ENCODE peak calls at places on chromosomes 6 and 20, in eight cellular contexts. T is neural crest cell; X is activated naive CD4-positive, alpha-beta T cell; R is right cardiac atrium; O is activated CD8-positive, alpha-beta T cell treated with anti-CD3 and anti-CD28 coated beads for 36 hours; B is adrenal gland; D is activated CD4-positive, CD25-positive, alpha-beta regulatory T cell treated with anti-CD3 and anti-CD28 coated beads, Interleukin-2, amount 50 U/mL, for 72 hours; M is dorsolateral prefrontal cortex. P is an unnamed sample.
A peak's percentile ranks its signal among the peaks of the same experiment; 100 is the strongest.

GRCh38 chr6:34093854-34094430 is 51.9 kb downstream of the GRM4 start:
- DNase-seq in D (no peak), T (no peak), M (no peak), X (no peak), O (no peak), B (no peak), R (no peak), P (no peak)

GRCh38 chr6:30685157-30685976 is 1.1 kb downstream of the PPP1R18 start:
- DNase-seq in T (no peak), D (no peak), B (no peak), M (no peak), R (peak; percentile 74), O (peak; percentile 50), X (no peak), P (no peak)

GRCh38 chr20:2991532-2991931 is 51.9 kb upstream of the GNRH2 start:
- DNase-seq in D (no peak), T (no peak), X (no peak), O (no peak), M (no peak), B (no peak), R (no peak), P (no peak)

GRCh38 chr6:145374566-145374965 is 360.8 kb downstream of the EPM2A start:
- DNase-seq in D (no peak), O (no peak), T (no peak), B (no peak), M (no peak), R (no peak), X (no peak), P (no peak)

GRCh38 chr20:9492067-9492466 is 22.3 kb upstream of the LAMP5 start:
- DNase-seq in R (no peak), B (no peak), X (no peak), M (no peak), T (no peak), O (no peak), D (no peak), P (no peak)

GRCh38 chr6:34718867-34719441 is 22.4 kb upstream of the ILRUN start:
- DNase-seq in D (no peak), O (no peak), X (no peak), M (no peak), B (no peak), R (no peak), T (no peak), P (no peak)

GRCh38 chr6:99814230-99814928 is 179.6 kb downstream of the MCHR2 start:
- DNase-seq in X (no peak), B (no peak), D (no peak), M (no peak), O (no peak), T (no peak), R (no peak), P (no peak)

GRCh38 chr20:9616455-9616805 is 102.0 kb downstream of the LAMP5 start:
- DNase-seq in M (no peak), T (no peak), B (no peak), O (no peak), D (no peak), X (no peak), R (no peak), P (no peak)

GRCh38 chr20:17610566-17611289 is 40.9 kb downstream of the DSTN start:
- DNase-seq in X (peak; percentile 56), O (peak; percentile 69), D (peak; percentile 54), T (no peak), B (no peak), R (no peak), M (no peak), P (no peak)

GRCh38 chr20:33666293-33667244 is at the start of gene ACTL10:
- DNase-seq in O (peak; percentile 93), M (peak; percentile 93), R (peak; percentile 100), X (peak; percentile 65), T (peak; percentile 88), D (peak; percentile 84), B (peak; percentile 99), P (peak; percentile 70)

GRCh38 chr6:131914967-131915751 is 36.0 kb downstream of the CCN2 start:
- DNase-seq in M (peak; percentile 82), O (peak; percentile 79), R (peak; percentile 75), X (peak; percentile 13), D (peak; percentile 36), B (peak; percentile 74), T (peak; percentile 66), P (no peak)

GRCh38 chr20:40803381-40803780 is 114.3 kb upstream of the MAFB start:
- DNase-seq in X (no peak), D (no peak), R (no peak), M (no peak), B (no peak), O (no peak), T (no peak), P (no peak)

GRCh38 chr20:58032599-58032998 is 195.9 kb downstream of the ANKRD60 start:
- DNase-seq in T (no peak), D (no peak), X (no peak), O (no peak), B (no peak), R (no peak), M (no peak), P (no peak)

GRCh38 chr6:35686873-35687557 is 1.7 kb downstream of the FKBP5 start:
- DNase-seq in D (no peak), B (no peak), R (no peak), X (no peak), O (no peak), T (no peak), M (no peak), P (no peak)

GRCh38 chr6:138240476-138241245 is 22.4 kb upstream of the PBOV1 start:
- DNase-seq in O (no peak), R (no peak), D (no peak), T (no peak), B (no peak), M (no peak), X (no peak), P (no peak)

GRCh38 chr6:27553123-27553904 is 80.4 kb upstream of the ZNF184 start:
- DNase-seq in D (no peak), M (no peak), X (no peak), R (no peak), T (peak; percentile 48), B (no peak), O (peak; percentile 69), P (no peak)

GRCh38 chr20:3679749-3680700 is 1.8 kb downstream of the ADAM33 start:
- DNase-seq in M (no peak), T (no peak), X (no peak), O (no peak), D (no peak), R (peak; percentile 84), B (no peak), P (no peak)

GRCh38 chr6:11918021-11918738 is 93.9 kb upstream of the HIVEP1 start:
- DNase-seq in X (no peak), D (no peak), T (no peak), M (no peak), B (no peak), O (no peak), R (no peak), P (no peak)

GRCh38 chr6:107540465-107540857 is 50.5 kb downstream of the SOBP start:
- DNase-seq in T (no peak), B (no peak), R (no peak), D (no peak), O (no peak), M (no peak), X (no peak), P (no peak)

GRCh38 chr20:46641424-46641823 is 9.8 kb downstream of the SLC13A3 start:
- DNase-seq in M (no peak), R (no peak), O (no peak), X (no peak), T (no peak), B (no peak), D (no peak), P (no peak)

GRCh38 chr20:11607047-11607446 is 310.6 kb upstream of the BTBD3 start:
- DNase-seq in O (no peak), M (no peak), T (no peak), D (no peak), B (no peak), X (no peak), R (no peak), P (no peak)

GRCh38 chr6:29916741-29917140 is 25.6 kb upstream of the HLA-A start:
- DNase-seq in R (no peak), T (no peak), B (no peak), M (no peak), O (no peak), X (no peak), D (no peak), P (no peak)

GRCh38 chr6:141809901-141810300 is 322.8 kb upstream of the GJE1 start:
- DNase-seq in B (no peak), R (no peak), X (no peak), D (no peak), T (no peak), M (no peak), O (no peak), P (no peak)

GRCh38 chr6:40485795-40486194 is 101.4 kb downstream of the LRFN2 start:
- DNase-seq in B (no peak), O (no peak), X (no peak), D (no peak), M (no peak), T (no peak), R (no peak), P (no peak)

GRCh38 chr6:69732045-69732444 is 64.8 kb downstream of the LMBRD1 start:
- DNase-seq in R (no peak), X (no peak), O (no peak), M (no peak), T (no peak), B (no peak), D (no peak), P (no peak)

GRCh38 chr20:5195655-5196054 is 68.8 kb downstream of the CDS2 start:
- DNase-seq in R (no peak), T (no peak), X (no peak), D (no peak), B (no peak), M (peak; percentile 36), O (no peak), P (no peak)

P was measured in central memory CD8-positive, alpha-beta T cell.